ENCODE peak calls at places on chromosomes 5 and 9, in seven cellular contexts. I is tibial nerve, M is endothelial cell, E is fibroblast of lung, H is MM.1S, O is foreskin fibroblast, N is fibroblast of pulmonary artery. U is an unnamed sample.

GRCh38 chr5:157309796-157310195 is 43.9 kb downstream of the CYFIP2 start:
- DNase-seq in I (no peak), M (no peak), E (no peak), H (no peak), O (no peak), N (no peak), U (no peak)

GRCh38 chr9:126915281-126915816 is 767 bp downstream of the RALGPS1 start:
- DNase-seq in I (no peak), M (no peak), E (no peak), H (peak), O (no peak), N (no peak), U (peak)

GRCh38 chr5:143886621-143887301 is 74.8 kb downstream of the HMHB1 start:
- DNase-seq in I (peak), M (no peak), E (peak), H (no peak), O (no peak), N (peak), U (no peak)

GRCh38 chr9:105026451-105026850 is 98.5 kb upstream of the ABCA1 start:
- DNase-seq in I (no peak), M (no peak), E (no peak), H (no peak), O (peak), N (peak), U (no peak)

GRCh38 chr5:16693879-16694278 is 77.1 kb upstream of the RETREG1 start:
- DNase-seq in I (no peak), M (no peak), E (no peak), H (no peak), O (no peak), N (no peak), U (no peak)

GRCh38 chr5:28473531-28474107 is 1435.2 kb upstream of the CDH9 start:
- DNase-seq in I (no peak), M (no peak), E (peak), H (peak), O (no peak), N (peak), U (no peak)

GRCh38 chr5:172768573-172769323 is 2.2 kb downstream of the DUSP1 start:
- DNase-seq in I (peak), M (no peak), E (peak), H (no peak), O (peak), N (peak), U (no peak)

GRCh38 chr9:123089040-123089439 is 55.6 kb downstream of the GPR21 start:
- DNase-seq in I (no peak), M (no peak), E (no peak), H (no peak), O (no peak), N (no peak), U (no peak)

GRCh38 chr9:87816041-87816440 is 66.6 kb upstream of the SPATA31E1 start:
- DNase-seq in I (peak), M (no peak), E (peak), H (no peak), O (peak), N (peak), U (no peak)

GRCh38 chr5:137611926-137612435 is 112.9 kb upstream of the SPOCK1 start:
- DNase-seq in I (no peak), M (no peak), E (no peak), H (no peak), O (no peak), N (no peak), U (no peak)

GRCh38 chr9:110797611-110798010 is 129.0 kb downstream of the MUSK start:
- DNase-seq in I (no peak), M (no peak), E (peak), H (no peak), O (peak), N (peak), U (no peak)

GRCh38 chr5:73450672-73451217 is 2.2 kb upstream of the FOXD1 start:
- DNase-seq in I (no peak), M (no peak), E (peak), H (no peak), O (no peak), N (no peak), U (no peak)

GRCh38 chr9:128146591-128147120 is 2.6 kb upstream of the LCN2 start:
- DNase-seq in I (no peak), M (no peak), E (no peak), H (no peak), O (no peak), N (no peak), U (no peak)

GRCh38 chr9:10479172-10479571 is 133.6 kb downstream of the PTPRD start:
- DNase-seq in I (no peak), M (no peak), E (no peak), H (no peak), O (no peak), N (no peak), U (no peak)

GRCh38 chr9:29861803-29862202 is 2288.5 kb upstream of the C9orf72 start:
- DNase-seq in I (no peak), M (no peak), E (no peak), H (no peak), O (no peak), N (no peak), U (no peak)

GRCh38 chr5:134893748-134894505 is 11.0 kb upstream of the PCBD2 start:
- DNase-seq in I (no peak), M (no peak), E (no peak), H (no peak), O (no peak), N (no peak), U (no peak)

GRCh38 chr9:136825295-136826187 is 16.7 kb upstream of the AJM1 start:
- DNase-seq in I (no peak), M (no peak), E (no peak), H (no peak), O (no peak), N (no peak), U (no peak)

GRCh38 chr9:89632136-89633135 is 27.6 kb downstream of the GADD45G start:
- DNase-seq in I (no peak), M (no peak), E (no peak), H (no peak), O (no peak), N (no peak), U (no peak)

GRCh38 chr5:158198636-158199035 is 339.7 kb upstream of the CLINT1 start:
- DNase-seq in I (no peak), M (no peak), E (no peak), H (peak), O (no peak), N (no peak), U (no peak)

GRCh38 chr9:121299125-121299466 is 31.1 kb downstream of the GSN start:
- DNase-seq in I (no peak), M (no peak), E (no peak), H (no peak), O (no peak), N (no peak), U (no peak)

GRCh38 chr9:101580076-101580475 is 14.7 kb downstream of the PPP3R2 start:
- DNase-seq in I (no peak), M (no peak), E (no peak), H (no peak), O (no peak), N (no peak), U (no peak)

GRCh38 chr5:154477382-154478223 is 424 bp downstream of the HAND1 start:
- DNase-seq in I (no peak), M (no peak), E (no peak), H (no peak), O (no peak), N (no peak), U (no peak)

GRCh38 chr5:122661496-122662180 is 113.2 kb upstream of the SNX2 start:
- DNase-seq in I (peak), M (no peak), E (peak), H (no peak), O (peak), N (peak), U (no peak)

GRCh38 chr9:134366223-134367031 is 40.2 kb downstream of the RXRA start:
- DNase-seq in I (peak), M (no peak), E (peak), H (no peak), O (peak), N (peak), U (peak)

GRCh38 chr5:159503236-159503635 is 172.9 kb upstream of the IL12B start:
- DNase-seq in I (no peak), M (no peak), E (no peak), H (no peak), O (no peak), N (no peak), U (no peak)

GRCh38 chr9:120435066-120435465 is 144.9 kb downstream of the CDK5RAP2 start:
- DNase-seq in I (no peak), M (no peak), E (peak), H (no peak), O (peak), N (peak), U (no peak)

GRCh38 chr5:132094393-132095076 is 20.9 kb downstream of the CSF2 start:
- DNase-seq in I (no peak), M (no peak), E (peak), H (no peak), O (peak), N (peak), U (no peak)

GRCh38 chr9:97703437-97704326 is 6.5 kb upstream of the XPA start:
- DNase-seq in I (no peak), M (no peak), E (peak), H (peak), O (peak), N (peak), U (no peak)

GRCh38 chr5:163407034-163407652 is 30.3 kb upstream of the CCNG1 start:
- DNase-seq in I (no peak), M (no peak), E (peak), H (peak), O (peak), N (peak), U (no peak)
- TF ChIP-seq CTCF in I (no peak), M (no peak), E (no peak), H (no peak), O (no peak), N (no peak), U (no peak)

GRCh38 chr5:140822281-140822629 is 842 bp downstream of the PCDHA5 start:
- DNase-seq in I (no peak), M (no peak), E (no peak), H (no peak), O (no peak), N (no peak), U (no peak)

GRCh38 chr5:140823475-140823874 is 2.1 kb downstream of the PCDHA5 start:
- DNase-seq in I (no peak), M (no peak), E (no peak), H (no peak), O (no peak), N (no peak), U (no peak)

GRCh38 chr5:140821375-140822280 is at the start of gene PCDHA5:
- DNase-seq in I (peak), M (no peak), E (no peak), H (no peak), O (no peak), N (peak), U (no peak)
- TF ChIP-seq CTCF in I (peak), M (no peak), E (peak), H (peak), O (peak), N (peak), U (no peak)

DNA sequence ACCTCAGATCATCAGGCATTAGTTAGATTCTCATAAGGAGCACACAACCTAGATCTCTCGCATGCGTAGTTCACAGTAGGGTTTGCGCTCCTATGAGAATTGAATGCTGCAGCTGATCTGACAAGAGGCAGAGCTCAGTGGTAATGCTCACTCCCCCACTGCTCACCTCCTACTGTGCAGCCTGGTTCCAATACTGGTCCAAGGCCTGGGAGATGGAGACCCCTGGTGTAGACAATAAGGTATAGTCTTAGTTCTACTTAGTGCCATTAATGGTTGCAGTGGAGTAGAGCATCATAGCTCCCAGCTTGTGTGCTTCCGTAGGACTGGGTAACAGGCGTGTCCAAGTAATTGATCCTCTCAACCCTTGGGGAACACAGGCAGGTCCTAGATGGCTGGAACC is 70.4 kb upstream of the ANKRD55 start:
- DNase-seq in I (no peak), M (no peak), E (no peak), H (no peak), O (no peak), N (no peak), U (no peak)
- TF ChIP-seq CTCF in I (no peak), M (no peak), E (no peak), H (no peak), O (no peak), N (no peak), U (no peak)

DNA sequence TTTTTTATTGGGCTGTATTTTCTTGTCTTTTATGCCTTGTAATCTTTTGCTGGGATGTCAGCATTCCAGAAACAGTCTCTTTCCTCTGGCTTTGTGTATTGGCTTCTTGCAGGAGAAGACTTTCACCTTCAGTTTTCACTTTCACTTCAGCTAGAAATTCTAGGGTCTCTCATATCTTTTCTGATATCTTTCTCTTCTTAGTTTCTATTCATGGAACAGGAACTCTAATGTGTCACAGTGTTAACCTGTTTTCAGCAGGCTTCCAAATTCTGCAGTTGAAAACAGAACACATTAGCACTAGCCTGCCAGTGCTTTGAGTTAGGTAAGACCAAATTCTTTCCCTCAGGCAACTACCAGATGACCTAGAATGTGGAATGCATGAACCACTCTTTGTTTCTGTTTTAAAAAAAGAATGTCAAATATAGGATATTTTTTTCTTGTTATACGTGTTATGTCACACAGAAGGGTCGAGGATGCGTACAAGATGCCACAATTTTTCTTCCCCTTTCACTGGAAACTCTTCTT is 164.7 kb downstream of the TUSC1 start:
- DNase-seq in I (no peak), M (no peak), E (no peak), H (no peak), O (no peak), N (no peak), U (no peak)
- TF ChIP-seq CTCF in I (no peak), M (no peak), E (no peak), H (no peak), O (no peak), N (no peak), U (no peak)

DNA sequence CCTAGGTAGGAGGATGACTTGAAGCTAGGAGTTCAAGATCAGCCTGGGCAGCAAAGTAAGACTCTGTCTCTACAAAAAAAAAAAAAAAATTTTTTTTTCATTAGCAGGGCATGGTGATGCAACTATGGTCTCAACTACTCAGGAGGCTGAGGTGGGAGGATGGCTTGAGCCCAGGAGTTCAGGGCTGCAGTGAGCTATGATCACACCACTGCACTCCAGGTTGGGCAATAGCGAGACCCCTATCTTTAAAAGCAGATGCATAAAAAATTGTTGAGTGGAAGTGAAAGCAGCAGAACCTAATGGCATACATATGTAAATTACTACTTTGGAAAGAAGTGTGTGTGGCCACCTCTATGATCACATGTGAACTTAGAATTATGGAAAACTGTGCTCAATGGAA is 56.8 kb downstream of the SIL1 start:
- DNase-seq in I (no peak), M (no peak), E (no peak), H (no peak), O (no peak), N (peak), U (no peak)
- TF ChIP-seq CTCF in I (no peak), M (no peak), E (no peak), H (no peak), O (no peak), N (no peak), U (no peak)

GRCh38 chr5:94969174-94969573 is 315.7 kb downstream of the MCTP1 start:
- DNase-seq in I (no peak), M (no peak), E (peak), H (peak), O (peak), N (peak), U (no peak)
- TF ChIP-seq CTCF in I (no peak), M (no peak), E (peak), H (no peak), O (peak), N (peak), U (no peak)

GRCh38 chr5:127572930-127573329 is 55.5 kb downstream of the PRRC1 start:
- DNase-seq in I (no peak), M (no peak), E (no peak), H (no peak), O (no peak), N (peak), U (no peak)
- TF ChIP-seq CTCF in I (no peak), M (peak), E (peak), H (no peak), O (peak), N (peak), U (no peak)

DNA sequence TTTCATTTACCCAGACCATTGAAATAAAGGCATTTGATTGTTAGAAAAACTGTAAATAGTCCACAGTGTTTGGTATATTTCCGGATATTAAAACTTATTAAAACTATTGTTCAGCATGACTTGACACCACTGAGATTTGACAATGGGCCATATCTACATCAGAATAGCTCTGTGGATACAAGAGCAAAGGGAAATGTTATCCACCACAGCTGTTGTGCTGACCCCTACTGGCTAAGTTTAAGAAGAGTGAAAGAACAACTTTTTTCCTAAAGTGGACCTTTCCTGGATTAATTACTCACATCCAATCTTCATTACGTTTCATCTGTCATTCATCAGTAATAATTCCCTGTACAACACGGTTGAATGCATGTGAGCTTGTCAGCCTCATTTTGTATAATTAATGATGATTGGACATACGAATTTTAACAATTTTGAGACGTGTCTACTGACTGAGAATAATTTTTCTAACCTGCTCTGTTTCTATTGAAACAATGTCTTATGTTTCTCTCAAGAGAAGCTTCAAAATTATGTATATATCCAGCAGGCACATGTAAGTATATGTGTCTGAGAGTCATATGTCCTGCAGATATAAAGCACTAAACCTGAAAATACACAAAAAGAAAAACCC is 1952.5 kb downstream of the MAT2B start:
- DNase-seq in I (no peak), M (peak), E (peak), H (peak), O (no peak), N (peak), U (no peak)
- TF ChIP-seq CTCF in I (no peak), M (peak), E (peak), H (peak), O (peak), N (peak), U (peak)

DNA sequence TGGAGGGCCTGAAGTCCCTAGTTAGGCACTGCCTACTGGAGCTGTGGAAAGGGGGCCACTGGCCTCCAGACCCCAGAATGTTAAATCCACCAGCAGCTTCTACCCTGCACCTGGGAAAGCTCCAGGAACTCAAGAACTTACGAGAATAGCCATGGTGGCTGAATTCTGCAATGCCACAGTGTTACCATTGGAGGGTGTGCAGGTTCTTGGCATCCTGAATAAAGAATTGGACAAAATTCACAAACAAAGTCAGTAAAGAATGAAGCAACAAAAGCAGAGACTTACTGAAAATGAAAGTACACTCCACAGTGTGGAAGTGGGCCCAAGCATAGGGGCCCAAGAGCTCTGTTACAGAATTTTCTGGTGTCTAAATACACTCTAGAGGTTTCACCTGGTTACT is 107.0 kb downstream of the PRDM9 start:
- DNase-seq in I (no peak), M (no peak), E (no peak), H (no peak), O (no peak), N (peak), U (no peak)
- TF ChIP-seq CTCF in I (no peak), M (no peak), E (no peak), H (no peak), O (no peak), N (peak), U (no peak)

GRCh38 chr9:131298816-131299215 is 9.3 kb downstream of the PLPP7 start:
- DNase-seq in I (no peak), M (no peak), E (no peak), H (no peak), O (no peak), N (no peak), U (no peak)
- TF ChIP-seq CTCF in I (no peak), M (no peak), E (no peak), H (no peak), O (no peak), N (no peak), U (no peak)

U was measured in mesothelial cell of epicardium.